ENCODE peak calls at places on chromosomes 2 and 18, in six cellular contexts. P, U, B, H, S and J are unnamed samples.

GRCh38 chr2:28377201-28377816 is 15.3 kb upstream of the FOSL2 start:
- DNase-seq in P (no peak), U (peak; percentile 88), B (no peak), H (peak; percentile 90), S (no peak), J (no peak)

GRCh38 chr2:231937057-231937456 is 10.9 kb upstream of the NPPC start:
- DNase-seq in P (no peak), U (no peak), B (no peak), H (no peak), S (no peak), J (no peak)

GRCh38 chr2:159484537-159484936 is 131.8 kb downstream of the BAZ2B start:
- DNase-seq in P (no peak), U (no peak), B (no peak), H (no peak), S (no peak), J (peak; percentile 6)

GRCh38 chr2:77008925-77009706 is 513.1 kb downstream of the LRRTM4 start:
- DNase-seq in P (peak; percentile 74), U (no peak), B (no peak), H (no peak), S (no peak), J (no peak)

GRCh38 chr2:137969418-137969765 is 5.1 kb downstream of the HNMT start:
- DNase-seq in P (peak; percentile 98), U (no peak), B (peak; percentile 50), H (no peak), S (no peak), J (peak; percentile 18)

GRCh38 chr2:55875434-55876135 is 48.0 kb downstream of the EFEMP1 start:
- DNase-seq in P (no peak), U (no peak), B (no peak), H (no peak), S (no peak), J (no peak)

GRCh38 chr2:18312818-18313217 is 247.6 kb downstream of the RDH14 start:
- DNase-seq in P (no peak), U (no peak), B (no peak), H (no peak), S (no peak), J (no peak)

GRCh38 chr2:239829326-239829725 is 195.8 kb downstream of the NDUFA10 start:
- DNase-seq in P (no peak), U (no peak), B (peak; percentile 1), H (peak; percentile 11), S (no peak), J (no peak)

GRCh38 chr2:229407170-229407569 is 136.1 kb upstream of the PID1 start:
- DNase-seq in P (peak; percentile 99), U (peak; percentile 30), B (peak; percentile 22), H (peak; percentile 53), S (no peak), J (peak; percentile 7)

GRCh38 chr18:63887424-63887823 is at the start of gene SERPINB2:
- DNase-seq in P (no peak), U (no peak), B (no peak), H (no peak), S (no peak), J (no peak)

GRCh38 chr18:76494181-76494540 is 881 bp downstream of the ZNF516 start:
- DNase-seq in P (peak; percentile 48), U (peak; percentile 67), B (peak; percentile 31), H (peak; percentile 65), S (no peak), J (no peak)

GRCh38 chr2:107402330-107402729 is 424.4 kb upstream of the RGPD4 start:
- DNase-seq in P (no peak), U (no peak), B (no peak), H (no peak), S (no peak), J (no peak)

GRCh38 chr2:63663013-63663864 is 74.5 kb downstream of the MDH1 start:
- DNase-seq in P (no peak), U (no peak), B (no peak), H (no peak), S (no peak), J (no peak)

GRCh38 chr2:216139884-216140283 is 30.7 kb downstream of the XRCC5 start:
- DNase-seq in P (no peak), U (no peak), B (peak; percentile 15), H (peak; percentile 24), S (peak; percentile 29), J (no peak)
- TF ChIP-seq CTCF in P (peak; percentile 27), U (no peak), B (no peak), H (no peak), S (peak; percentile 24), J (peak; percentile 34)

GRCh38 chr2:214019229-214019972 is 391.5 kb upstream of the VWC2L start:
- DNase-seq in P (peak; percentile 98), U (no peak), B (peak; percentile 17), H (no peak), S (no peak), J (peak; percentile 57)

GRCh38 chr2:214014551-214015230 is 396.2 kb upstream of the VWC2L start:
- DNase-seq in P (no peak), U (no peak), B (no peak), H (no peak), S (no peak), J (no peak)

GRCh38 chr2:214019973-214020345 is 390.9 kb upstream of the VWC2L start:
- DNase-seq in P (peak; percentile 46), U (no peak), B (no peak), H (no peak), S (no peak), J (no peak)
- H3K4me3 ChIP-seq in P (no peak overlapping the region), U (no peak overlapping the region), B (no peak overlapping the region), H (no peak overlapping the region), S (no peak overlapping the region), J (no peak overlapping the region)

DNA sequence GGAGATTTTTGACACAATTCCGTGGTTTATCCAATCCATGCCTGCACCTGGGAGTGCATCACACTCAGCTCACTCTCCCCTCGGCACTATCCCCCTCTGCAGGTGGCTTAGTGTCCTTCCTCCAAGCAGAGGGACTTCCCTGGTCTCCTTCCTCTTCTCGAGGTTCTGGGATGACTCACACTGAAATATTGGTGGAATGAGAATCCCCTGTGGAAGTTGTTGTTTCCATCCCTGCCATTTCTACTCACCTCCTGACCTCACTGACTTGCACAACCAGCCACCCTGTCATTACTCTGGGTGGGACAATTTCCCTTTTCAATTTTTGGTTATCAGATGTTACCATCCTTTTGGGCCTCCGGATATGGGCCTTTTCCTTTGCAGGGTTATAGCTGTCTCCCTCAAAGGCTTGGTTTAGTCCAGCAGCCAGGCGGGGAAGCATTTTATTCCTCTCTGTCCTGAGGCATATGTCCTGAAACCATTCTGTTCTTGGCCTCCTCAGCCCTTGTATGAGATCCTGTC is 59.9 kb downstream of the PTPRM start:
- DNase-seq in P (peak; percentile 42), U (no peak), B (no peak), H (no peak), S (no peak), J (no peak)
- TF ChIP-seq CTCF in P (peak; percentile 10), U (no peak), B (no peak), H (no peak), S (no peak), J (no peak)

GRCh38 chr2:177147834-177148233 is 64.8 kb upstream of the HNRNPA3 start:
- DNase-seq in P (no peak), U (no peak), B (no peak), H (no peak), S (no peak), J (no peak)
- H3K4me3 ChIP-seq in P (peak overlapping the region; percentile 15), U (no peak overlapping the region), B (no peak overlapping the region), H (no peak overlapping the region), S (no peak overlapping the region), J (no peak overlapping the region)

DNA sequence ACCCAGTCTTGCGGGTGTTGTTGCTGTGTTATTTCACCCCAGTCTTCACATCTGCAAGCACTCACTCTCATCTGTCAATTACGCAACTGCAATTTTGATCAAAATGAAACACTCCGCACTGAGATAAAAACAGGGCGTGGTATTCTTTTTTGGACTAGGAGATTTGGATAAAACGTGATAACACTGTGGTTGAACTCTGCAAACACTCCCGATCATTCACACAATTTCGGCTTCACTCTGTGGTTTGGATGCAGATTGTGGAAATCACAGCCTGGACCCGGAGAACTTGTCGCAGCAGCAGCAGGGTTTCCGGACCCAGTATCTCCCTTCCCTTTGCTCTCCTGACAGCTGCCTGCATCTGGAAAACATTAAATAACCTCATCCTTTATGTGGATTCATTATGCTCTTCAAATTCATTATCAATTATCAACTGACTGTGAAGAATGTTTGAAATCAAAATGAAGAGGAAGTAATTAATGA is 49.4 kb upstream of the APCDD1 start:
- DNase-seq in P (peak; percentile 43), U (no peak), B (no peak), H (no peak), S (no peak), J (no peak)
- TF ChIP-seq CTCF in P (no peak), U (no peak), B (no peak), H (no peak), S (no peak), J (no peak)

DNA sequence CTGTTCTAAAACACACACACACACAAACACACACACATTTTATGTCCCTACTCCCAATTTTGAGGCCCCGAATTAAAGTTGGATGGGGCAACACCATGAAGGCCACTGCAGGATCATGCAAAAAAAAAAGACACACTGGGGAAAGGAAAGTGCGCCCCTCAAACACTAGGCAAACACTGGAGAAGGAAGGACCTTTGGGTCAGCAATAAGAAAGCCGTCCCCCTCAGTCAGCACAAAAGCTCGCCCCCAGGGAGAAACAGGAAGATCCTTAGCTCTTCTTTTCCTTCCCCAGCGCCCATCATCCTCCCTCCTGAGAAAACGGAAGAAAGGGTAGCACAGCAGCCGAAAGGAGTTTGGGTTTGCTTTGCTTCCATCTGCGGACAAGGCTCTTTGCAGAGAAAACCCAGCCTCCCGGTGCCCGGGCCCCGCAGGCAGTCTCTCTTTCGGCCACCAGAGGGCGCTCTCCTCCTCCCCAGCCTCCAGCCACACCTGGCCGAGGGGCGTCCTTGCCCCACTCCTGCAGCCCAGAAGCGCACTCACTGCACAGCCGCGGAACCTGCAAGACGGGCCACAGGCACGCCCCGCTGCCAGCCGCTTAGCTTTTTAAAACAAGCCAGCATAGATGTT is 248.5 kb downstream of the CDH20 start:
- DNase-seq in P (peak; percentile 55), U (peak; percentile 89), B (peak; percentile 79), H (peak; percentile 82), S (peak; percentile 45), J (no peak)
- H3K4me3 ChIP-seq in P (peak overlapping the region; percentile 43), U (no peak overlapping the region), B (no peak overlapping the region), H (peak overlapping the region; percentile 23), S (no peak overlapping the region), J (peak overlapping the region; percentile 21)

GRCh38 chr18:33404244-33404873 is 36.2 kb downstream of the CCDC178 start:
- DNase-seq in P (peak; percentile 51), U (no peak), B (no peak), H (no peak), S (no peak), J (no peak)
- TF ChIP-seq CTCF in P (peak; percentile 35), U (no peak), B (no peak), H (peak; percentile 21), S (no peak), J (peak; percentile 15)

DNA sequence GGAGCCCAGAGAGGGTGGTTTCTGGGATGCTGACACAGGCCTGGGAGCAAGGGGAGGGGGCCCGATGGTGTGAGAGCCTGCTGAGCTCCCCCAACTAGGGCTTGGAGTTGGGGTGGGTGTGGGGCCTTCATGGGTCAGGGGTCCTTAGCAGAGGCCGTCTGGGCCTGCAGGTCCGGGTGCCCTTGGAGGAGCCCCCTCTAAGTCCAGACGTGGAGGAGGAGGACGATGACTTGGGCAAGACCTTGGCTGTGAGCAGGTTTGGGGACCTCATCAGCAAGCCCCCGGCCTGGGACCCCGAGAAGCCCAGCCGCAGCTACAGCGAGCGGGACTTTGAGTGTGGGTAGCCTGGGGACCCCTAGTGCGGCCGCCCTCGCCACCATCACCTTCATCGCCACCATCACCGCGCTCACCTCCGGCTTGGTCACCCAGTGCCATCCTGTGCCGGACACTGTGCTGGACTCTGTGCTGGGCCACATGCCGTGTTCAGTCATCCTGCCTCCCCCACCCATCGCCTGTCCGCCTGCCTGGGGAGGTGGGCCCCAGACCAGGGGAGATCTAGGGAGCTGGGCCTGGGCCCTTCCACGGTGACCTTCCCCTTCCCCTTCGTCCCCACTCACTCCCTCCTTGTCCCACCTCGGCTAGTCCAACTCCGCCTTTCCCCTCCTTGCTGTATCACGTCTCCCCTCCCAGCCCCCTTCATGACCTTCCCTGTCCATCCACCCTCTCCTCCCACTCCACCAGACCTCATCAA is 980 bp downstream of the SLC4A3 start:
- DNase-seq in P (no peak), U (peak; percentile 9), B (no peak), H (no peak), S (no peak), J (no peak)
- H3K4me3 ChIP-seq in P (no peak overlapping the region), U (no peak overlapping the region), B (peak overlapping the region; percentile 49), H (no peak overlapping the region), S (no peak overlapping the region), J (peak overlapping the region; percentile 56)